ENCODE peak calls at places on chromosome 20, in ten cellular contexts. One of them, this sample, is unnamed.

GRCh38 chr20:6395695-6396094 is 272.9 kb upstream of the FERMT1 start:
- DNase-seq in cardiac fibroblast: peak; percentile 56
- DNase-seq in foreskin fibroblast: no peak
- DNase-seq in GM13976: no peak
- DNase-seq in activated CD8-positive, alpha-beta T cell treated with anti-CD3 and anti-CD28 coated beads for 36 hours: no peak
- DNase-seq in tibial artery: no peak
- DNase-seq in left ventricle myocardium inferior: no peak
- DNase-seq in H9: no peak
- DNase-seq in RWPE1: peak; percentile 26
- DNase-seq in Calu3: no peak
- DNase-seq in this sample: no peak

GRCh38 chr20:37229300-37229699 is 32.3 kb downstream of the GHRH start:
- DNase-seq in GM13976: no peak
- DNase-seq in tibial artery: no peak
- DNase-seq in activated CD8-positive, alpha-beta T cell treated with anti-CD3 and anti-CD28 coated beads for 36 hours: no peak
- DNase-seq in Calu3: no peak
- DNase-seq in cardiac fibroblast: no peak
- DNase-seq in left ventricle myocardium inferior: no peak
- DNase-seq in RWPE1: no peak
- DNase-seq in foreskin fibroblast: no peak
- DNase-seq in H9: peak; percentile 77
- DNase-seq in this sample: no peak

GRCh38 chr20:53763707-53764415 is 170.2 kb upstream of the ZNF217 start:
- DNase-seq in GM13976: no peak
- DNase-seq in left ventricle myocardium inferior: no peak
- DNase-seq in activated CD8-positive, alpha-beta T cell treated with anti-CD3 and anti-CD28 coated beads for 36 hours: no peak
- DNase-seq in cardiac fibroblast: peak; percentile 61
- DNase-seq in foreskin fibroblast: no peak
- DNase-seq in tibial artery: no peak
- DNase-seq in Calu3: peak; percentile 54
- DNase-seq in H9: peak; percentile 71
- DNase-seq in RWPE1: no peak
- DNase-seq in this sample: no peak

GRCh38 chr20:53981752-53982437 is 88.5 kb downstream of the BCAS1 start:
- DNase-seq in left ventricle myocardium inferior: no peak
- DNase-seq in activated CD8-positive, alpha-beta T cell treated with anti-CD3 and anti-CD28 coated beads for 36 hours: peak; percentile 79
- DNase-seq in Calu3: no peak
- DNase-seq in H9: no peak
- DNase-seq in RWPE1: no peak
- DNase-seq in cardiac fibroblast: no peak
- DNase-seq in tibial artery: no peak
- DNase-seq in foreskin fibroblast: no peak
- DNase-seq in GM13976: peak; percentile 18
- DNase-seq in this sample: no peak

GRCh38 chr20:60572991-60573390 is 614.8 kb downstream of the CDH26 start:
- DNase-seq in cardiac fibroblast: no peak
- DNase-seq in GM13976: no peak
- DNase-seq in Calu3: no peak
- DNase-seq in activated CD8-positive, alpha-beta T cell treated with anti-CD3 and anti-CD28 coated beads for 36 hours: no peak
- DNase-seq in foreskin fibroblast: no peak
- DNase-seq in left ventricle myocardium inferior: no peak
- DNase-seq in H9: no peak
- DNase-seq in tibial artery: no peak
- DNase-seq in RWPE1: no peak
- DNase-seq in this sample: no peak

GRCh38 chr20:38610521-38610920 is 8.9 kb downstream of the ARHGAP40 start:
- DNase-seq in left ventricle myocardium inferior: no peak
- DNase-seq in Calu3: no peak
- DNase-seq in RWPE1: peak; percentile 87
- DNase-seq in foreskin fibroblast: no peak
- DNase-seq in activated CD8-positive, alpha-beta T cell treated with anti-CD3 and anti-CD28 coated beads for 36 hours: no peak
- DNase-seq in GM13976: no peak
- DNase-seq in tibial artery: no peak
- DNase-seq in cardiac fibroblast: peak; percentile 47
- DNase-seq in H9: no peak
- DNase-seq in this sample: no peak

GRCh38 chr20:1301031-1301529 is 27.9 kb downstream of the SDCBP2 start:
- DNase-seq in activated CD8-positive, alpha-beta T cell treated with anti-CD3 and anti-CD28 coated beads for 36 hours: peak; percentile 84
- DNase-seq in RWPE1: peak; percentile 57
- DNase-seq in left ventricle myocardium inferior: no peak
- DNase-seq in foreskin fibroblast: peak; percentile 46
- DNase-seq in Calu3: peak; percentile 38
- DNase-seq in cardiac fibroblast: peak; percentile 74
- DNase-seq in GM13976: no peak
- DNase-seq in H9: peak; percentile 73
- DNase-seq in tibial artery: peak; percentile 35
- DNase-seq in this sample: no peak

GRCh38 chr20:51542894-51543788 is 622 bp upstream of the NFATC2 start:
- DNase-seq in GM13976: no peak
- DNase-seq in tibial artery: no peak
- DNase-seq in foreskin fibroblast: no peak
- DNase-seq in Calu3: peak; percentile 27
- DNase-seq in cardiac fibroblast: no peak
- DNase-seq in activated CD8-positive, alpha-beta T cell treated with anti-CD3 and anti-CD28 coated beads for 36 hours: no peak
- DNase-seq in H9: no peak
- DNase-seq in RWPE1: no peak
- DNase-seq in left ventricle myocardium inferior: no peak
- DNase-seq in this sample: no peak

DNA sequence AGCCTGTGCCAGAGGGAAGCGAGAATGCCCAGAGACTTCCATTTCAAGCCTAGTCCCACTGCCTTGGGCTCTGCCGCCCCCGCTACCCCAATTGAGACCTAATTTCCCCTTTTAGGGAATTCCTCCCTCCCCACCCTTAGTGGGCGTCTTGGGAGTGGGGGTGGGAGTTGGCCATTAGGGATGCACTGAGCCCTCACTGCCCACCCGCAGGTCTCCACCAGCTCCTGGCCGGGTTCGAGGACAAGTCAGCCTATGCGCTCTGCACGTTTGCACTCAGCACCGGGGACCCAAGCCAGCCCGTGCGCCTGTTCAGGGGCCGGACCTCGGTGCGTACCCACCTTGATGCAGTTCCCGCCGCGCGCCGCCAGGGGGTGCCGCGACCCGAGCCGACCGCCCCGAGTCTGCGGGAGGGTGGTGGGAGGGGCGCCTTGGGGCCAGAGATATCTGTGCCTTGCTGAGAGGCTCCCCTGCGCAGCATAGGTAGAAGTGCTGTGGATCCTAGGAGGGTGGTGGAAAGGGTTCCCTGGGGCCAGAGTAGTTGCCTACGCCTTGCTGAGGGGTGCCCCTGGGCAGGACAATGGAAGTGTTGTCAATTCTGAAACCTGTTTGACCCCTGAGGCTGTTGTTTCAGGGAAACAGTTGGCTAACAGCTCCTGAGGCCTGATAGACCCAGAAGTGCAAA is 9.2 kb downstream of the ITPA start:
- DNase-seq in foreskin fibroblast: no peak
- DNase-seq in activated CD8-positive, alpha-beta T cell treated with anti-CD3 and anti-CD28 coated beads for 36 hours: peak; percentile 80
- DNase-seq in cardiac fibroblast: peak; percentile 37
- DNase-seq in tibial artery: no peak
- DNase-seq in RWPE1: peak; percentile 71
- DNase-seq in GM13976: peak; percentile 90
- DNase-seq in left ventricle myocardium inferior: peak; percentile 61
- DNase-seq in H9: peak; percentile 88
- DNase-seq in Calu3: peak; percentile 78
- DNase-seq in this sample: no peak
- TF ChIP-seq CTCF in foreskin fibroblast: peak; percentile 92
- TF ChIP-seq CTCF in activated CD8-positive, alpha-beta T cell treated with anti-CD3 and anti-CD28 coated beads for 36 hours: peak; percentile 96
- TF ChIP-seq CTCF in cardiac fibroblast: peak; percentile 67
- TF ChIP-seq CTCF in tibial artery: peak; percentile 55
- TF ChIP-seq CTCF in RWPE1: peak; percentile 98
- TF ChIP-seq CTCF in GM13976: peak; percentile 97
- TF ChIP-seq CTCF in left ventricle myocardium inferior: peak; percentile 95
- TF ChIP-seq CTCF in H9: peak; percentile 97
- TF ChIP-seq CTCF in Calu3: peak; percentile 89
- TF ChIP-seq CTCF in this sample: peak; percentile 82

DNA sequence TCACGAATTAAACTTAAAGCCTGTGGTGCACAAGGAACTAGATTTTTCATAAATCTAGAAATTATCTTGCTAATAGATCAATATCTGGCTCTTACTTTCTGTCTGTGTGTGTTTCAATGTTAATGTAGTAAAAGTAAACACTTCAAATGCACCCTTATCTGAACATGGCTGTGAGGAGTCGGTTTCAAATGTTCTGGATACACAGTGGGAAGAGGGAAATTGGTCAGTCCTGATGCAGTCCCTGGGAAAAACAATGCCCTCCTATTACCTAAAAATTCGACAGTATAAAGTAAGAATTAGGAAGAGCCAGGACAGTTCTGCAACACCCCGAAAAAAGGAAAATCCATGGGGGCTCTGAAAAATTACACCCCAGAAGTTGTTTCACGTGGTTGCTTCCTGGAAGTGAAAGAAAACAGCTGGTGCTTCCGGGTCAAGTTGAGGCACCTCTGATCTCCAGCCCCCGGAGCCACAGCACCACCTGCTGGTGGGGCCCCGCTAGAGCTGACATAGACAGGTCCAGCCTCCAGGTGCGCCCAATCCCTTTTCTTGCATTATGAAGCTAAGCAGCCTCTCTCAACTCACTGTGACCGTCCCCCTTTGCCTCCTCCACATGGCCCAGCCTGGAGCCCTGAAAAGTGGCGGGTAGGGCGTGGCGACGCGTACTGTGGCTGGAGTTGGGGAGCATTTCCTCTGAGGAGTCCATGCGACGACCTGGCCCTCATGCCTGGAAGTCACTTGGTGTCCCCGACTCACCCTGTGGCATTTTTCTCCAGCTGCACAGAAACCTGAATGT is 8.3 kb downstream of the SEMG2 start:
- DNase-seq in GM13976: peak; percentile 30
- DNase-seq in H9: peak; percentile 87
- DNase-seq in activated CD8-positive, alpha-beta T cell treated with anti-CD3 and anti-CD28 coated beads for 36 hours: peak; percentile 78
- DNase-seq in RWPE1: peak; percentile 50
- DNase-seq in foreskin fibroblast: no peak
- DNase-seq in Calu3: peak; percentile 97
- DNase-seq in left ventricle myocardium inferior: no peak
- DNase-seq in tibial artery: no peak
- DNase-seq in cardiac fibroblast: peak; percentile 13
- DNase-seq in this sample: no peak
- TF ChIP-seq CTCF in GM13976: peak; percentile 41
- TF ChIP-seq CTCF in H9: peak; percentile 92
- TF ChIP-seq CTCF in activated CD8-positive, alpha-beta T cell treated with anti-CD3 and anti-CD28 coated beads for 36 hours: peak; percentile 79
- TF ChIP-seq CTCF in RWPE1: peak; percentile 57
- TF ChIP-seq CTCF in foreskin fibroblast: peak; percentile 51
- TF ChIP-seq CTCF in Calu3: peak; percentile 99
- TF ChIP-seq CTCF in left ventricle myocardium inferior: peak; percentile 28
- TF ChIP-seq CTCF in tibial artery: no peak
- TF ChIP-seq CTCF in cardiac fibroblast: peak; percentile 61
- TF ChIP-seq CTCF in this sample: no peak

GRCh38 chr20:43691928-43692524 is 25.1 kb downstream of the MYBL2 start:
- DNase-seq in left ventricle myocardium inferior: no peak
- DNase-seq in GM13976: peak; percentile 81
- DNase-seq in cardiac fibroblast: peak; percentile 56
- DNase-seq in H9: peak; percentile 66
- DNase-seq in activated CD8-positive, alpha-beta T cell treated with anti-CD3 and anti-CD28 coated beads for 36 hours: peak; percentile 79
- DNase-seq in foreskin fibroblast: no peak
- DNase-seq in Calu3: peak; percentile 83
- DNase-seq in tibial artery: no peak
- DNase-seq in RWPE1: peak; percentile 68
- DNase-seq in this sample: peak; percentile 37
- TF ChIP-seq CTCF in left ventricle myocardium inferior: peak; percentile 50
- TF ChIP-seq CTCF in GM13976: peak; percentile 54
- TF ChIP-seq CTCF in cardiac fibroblast: peak; percentile 73
- TF ChIP-seq CTCF in H9: peak; percentile 73
- TF ChIP-seq CTCF in activated CD8-positive, alpha-beta T cell treated with anti-CD3 and anti-CD28 coated beads for 36 hours: peak; percentile 79
- TF ChIP-seq CTCF in foreskin fibroblast: peak; percentile 70
- TF ChIP-seq CTCF in Calu3: peak; percentile 85
- TF ChIP-seq CTCF in tibial artery: no peak
- TF ChIP-seq CTCF in RWPE1: peak; percentile 69
- TF ChIP-seq CTCF in this sample: peak; percentile 16

DNA sequence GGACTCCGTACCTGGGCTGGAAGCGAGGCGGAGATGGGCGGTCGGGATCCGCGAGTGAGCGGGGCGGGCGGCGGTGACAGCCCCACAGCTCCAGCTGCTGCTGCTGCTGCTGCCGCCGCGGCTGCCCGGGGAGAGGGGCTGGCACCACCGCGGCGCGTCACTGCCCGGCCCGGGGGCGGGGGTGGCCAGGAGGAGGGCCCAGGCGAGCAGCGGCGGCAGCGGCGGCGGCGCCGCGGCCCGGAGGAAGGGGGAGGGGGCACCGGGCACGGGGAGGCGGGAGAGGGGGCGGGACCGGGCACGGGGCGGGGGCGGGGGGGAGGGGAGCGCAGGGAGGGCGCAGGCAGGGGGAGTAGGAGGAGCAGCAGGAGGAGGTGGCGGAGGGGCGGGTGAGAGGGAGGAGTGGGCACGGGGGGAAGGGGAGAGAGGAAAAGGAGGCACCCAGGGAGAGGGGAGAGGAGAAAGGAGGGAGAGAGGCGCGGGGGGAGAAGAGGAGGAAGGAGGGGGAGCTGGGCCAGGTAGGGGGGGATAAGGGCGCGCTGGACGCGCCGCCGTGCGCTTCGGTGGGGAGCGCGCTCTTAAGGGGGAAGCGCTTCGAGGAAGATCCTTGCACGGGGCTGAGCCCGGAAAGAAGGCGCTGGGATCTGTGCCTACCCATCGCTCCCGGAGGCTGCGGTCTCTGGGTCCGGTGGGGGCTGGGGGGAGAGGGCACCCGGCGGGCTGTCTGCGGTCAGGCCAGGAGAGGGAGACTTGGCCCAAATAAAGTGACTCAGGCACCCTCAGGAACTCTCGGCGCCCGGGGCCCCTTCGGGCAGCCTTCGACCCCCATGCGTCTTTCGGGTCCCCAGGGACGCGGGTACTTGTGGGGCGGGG is 101.5 kb downstream of the NOL4L start:
- DNase-seq in Calu3: peak; percentile 94
- DNase-seq in foreskin fibroblast: peak; percentile 84
- DNase-seq in cardiac fibroblast: peak; percentile 73
- DNase-seq in activated CD8-positive, alpha-beta T cell treated with anti-CD3 and anti-CD28 coated beads for 36 hours: peak; percentile 68
- DNase-seq in H9: peak; percentile 92
- DNase-seq in tibial artery: no peak
- DNase-seq in left ventricle myocardium inferior: peak; percentile 60
- DNase-seq in RWPE1: peak; percentile 74
- DNase-seq in GM13976: peak; percentile 60
- DNase-seq in this sample: peak; percentile 43
- TF ChIP-seq CTCF in Calu3: no peak
- TF ChIP-seq CTCF in foreskin fibroblast: no peak
- TF ChIP-seq CTCF in cardiac fibroblast: no peak
- TF ChIP-seq CTCF in activated CD8-positive, alpha-beta T cell treated with anti-CD3 and anti-CD28 coated beads for 36 hours: no peak
- TF ChIP-seq CTCF in H9: peak; percentile 31
- TF ChIP-seq CTCF in tibial artery: no peak
- TF ChIP-seq CTCF in left ventricle myocardium inferior: no peak
- TF ChIP-seq CTCF in RWPE1: no peak
- TF ChIP-seq CTCF in GM13976: no peak
- TF ChIP-seq CTCF in this sample: no peak

GRCh38 chr20:16007978-16008377 is 565.3 kb downstream of the KIF16B start:
- DNase-seq in foreskin fibroblast: no peak
- DNase-seq in activated CD8-positive, alpha-beta T cell treated with anti-CD3 and anti-CD28 coated beads for 36 hours: no peak
- DNase-seq in tibial artery: no peak
- DNase-seq in GM13976: no peak
- DNase-seq in RWPE1: no peak
- DNase-seq in H9: peak; percentile 39
- DNase-seq in left ventricle myocardium inferior: no peak
- DNase-seq in Calu3: no peak
- DNase-seq in cardiac fibroblast: no peak
- DNase-seq in this sample: no peak
- TF ChIP-seq CTCF in foreskin fibroblast: no peak
- TF ChIP-seq CTCF in activated CD8-positive, alpha-beta T cell treated with anti-CD3 and anti-CD28 coated beads for 36 hours: no peak
- TF ChIP-seq CTCF in tibial artery: no peak
- TF ChIP-seq CTCF in GM13976: no peak
- TF ChIP-seq CTCF in RWPE1: no peak
- TF ChIP-seq CTCF in H9: peak; percentile 57
- TF ChIP-seq CTCF in left ventricle myocardium inferior: no peak
- TF ChIP-seq CTCF in Calu3: no peak
- TF ChIP-seq CTCF in cardiac fibroblast: no peak
- TF ChIP-seq CTCF in this sample: no peak